ENCODE peak calls at places on chromosomes 2 and 18, in nine cellular contexts. H, D, S, L, Z, K, G, T and W are unnamed samples.

GRCh38 chr2:170467568-170468422 is 247.3 kb upstream of the SP5 start:
- DNase-seq in H (no peak), D (no peak), S (no peak), L (no peak), Z (no peak), K (no peak), G (no peak), T (no peak), W (no peak)

GRCh38 chr18:10353791-10354190 is 100.6 kb upstream of the APCDD1 start:
- DNase-seq in H (no peak), D (no peak), S (no peak), L (no peak), Z (no peak), K (no peak), G (no peak), T (no peak), W (no peak)

GRCh38 chr2:675982-676646 is 1.1 kb downstream of the TMEM18 start:
- DNase-seq in H (peak; percentile 95), D (peak; percentile 56), S (peak; percentile 77), L (no peak), Z (peak; percentile 85), K (no peak), G (peak; percentile 80), T (peak; percentile 21), W (peak; percentile 4)

GRCh38 chr2:74957886-74958276 is 562 bp upstream of the POLE4 start:
- DNase-seq in H (peak; percentile 51), D (no peak), S (no peak), L (no peak), Z (no peak), K (no peak), G (no peak), T (no peak), W (no peak)

GRCh38 chr2:24050041-24050655 is 607 bp downstream of the FKBP1B start:
- DNase-seq in H (no peak), D (no peak), S (no peak), L (peak; percentile 56), Z (peak; percentile 70), K (no peak), G (peak; percentile 65), T (no peak), W (peak; percentile 9)

GRCh38 chr2:38376346-38376682 is 759 bp downstream of the ATL2 start:
- DNase-seq in H (no peak), D (peak; percentile 56), S (no peak), L (peak; percentile 79), Z (no peak), K (peak; percentile 46), G (no peak), T (peak; percentile 26), W (peak; percentile 75)

GRCh38 chr2:241768251-241768711 is 8.3 kb upstream of the GAL3ST2 start:
- DNase-seq in H (no peak), D (no peak), S (peak; percentile 3), L (no peak), Z (peak; percentile 60), K (no peak), G (no peak), T (no peak), W (no peak)

GRCh38 chr2:224816816-224817215 is 100.7 kb upstream of the CCDC195 start:
- DNase-seq in H (no peak), D (no peak), S (no peak), L (no peak), Z (no peak), K (no peak), G (no peak), T (no peak), W (no peak)

GRCh38 chr2:177489719-177490301 is 97.2 kb downstream of the AGPS start:
- DNase-seq in H (peak; percentile 46), D (peak; percentile 15), S (no peak), L (peak; percentile 55), Z (no peak), K (no peak), G (peak; percentile 52), T (no peak), W (no peak)

GRCh38 chr2:69167469-69167822 is 154.5 kb downstream of the ANTXR1 start:
- DNase-seq in H (no peak), D (no peak), S (no peak), L (no peak), Z (no peak), K (no peak), G (no peak), T (no peak), W (no peak)

GRCh38 chr2:17621781-17622180 is 81.3 kb downstream of the VSNL1 start:
- DNase-seq in H (no peak), D (no peak), S (no peak), L (no peak), Z (no peak), K (no peak), G (no peak), T (no peak), W (no peak)

GRCh38 chr2:2791031-2791430 is 460.0 kb upstream of the MYT1L start:
- DNase-seq in H (no peak), D (no peak), S (no peak), L (no peak), Z (no peak), K (no peak), G (no peak), T (no peak), W (no peak)

GRCh38 chr2:25340340-25340886 is 1.3 kb downstream of the DNMT3A start:
- DNase-seq in H (no peak), D (no peak), S (no peak), L (peak; percentile 48), Z (peak; percentile 77), K (no peak), G (peak; percentile 31), T (no peak), W (no peak)

GRCh38 chr2:179277429-179278196 is 13.0 kb upstream of the SESTD1 start:
- DNase-seq in H (no peak), D (no peak), S (no peak), L (no peak), Z (no peak), K (no peak), G (no peak), T (no peak), W (no peak)

GRCh38 chr2:181738074-181738473 is 57.8 kb upstream of the NEUROD1 start:
- DNase-seq in H (peak; percentile 73), D (no peak), S (no peak), L (no peak), Z (no peak), K (no peak), G (peak; percentile 18), T (no peak), W (no peak)

GRCh38 chr18:79800353-79801180 is 2.8 kb downstream of the KCNG2 start:
- DNase-seq in H (no peak), D (no peak), S (no peak), L (no peak), Z (peak; percentile 41), K (no peak), G (no peak), T (no peak), W (no peak)

GRCh38 chr2:172021955-172022354 is 22.2 kb downstream of the METAP1D start:
- DNase-seq in H (no peak), D (no peak), S (no peak), L (peak; percentile 3), Z (no peak), K (no peak), G (peak; percentile 32), T (no peak), W (no peak)

GRCh38 chr2:104521247-104521646 is 332.7 kb upstream of the POU3F3 start:
- DNase-seq in H (peak; percentile 58), D (no peak), S (no peak), L (peak; percentile 7), Z (no peak), K (no peak), G (peak; percentile 67), T (no peak), W (no peak)

GRCh38 chr2:61177727-61178549 is 15.9 kb downstream of the C2orf74 start:
- DNase-seq in H (peak; percentile 78), D (peak; percentile 31), S (peak; percentile 55), L (no peak), Z (no peak), K (peak; percentile 34), G (no peak), T (peak; percentile 26), W (peak; percentile 64)

DNA sequence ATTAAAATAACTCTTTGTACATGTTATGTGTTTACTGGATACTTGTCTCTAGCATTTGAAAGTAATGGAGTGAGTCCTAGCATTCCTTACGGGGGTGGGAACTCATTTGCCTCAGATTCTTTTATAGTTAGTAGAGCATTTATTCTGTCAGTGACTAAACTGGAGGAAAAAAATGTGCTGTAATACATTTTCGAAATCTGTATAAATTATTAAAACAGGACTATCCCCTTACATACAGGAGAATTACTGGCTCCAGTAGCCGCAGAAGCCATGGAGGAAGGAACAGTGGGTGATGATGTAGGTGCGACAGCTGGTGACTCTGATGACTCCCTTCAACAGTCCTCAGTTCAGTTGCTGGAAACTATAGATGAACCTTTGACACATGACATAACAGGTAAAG is 122.4 kb downstream of the BIRC6 start:
- DNase-seq in H (no peak), D (no peak), S (no peak), L (no peak), Z (no peak), K (no peak), G (no peak), T (no peak), W (no peak)
- H3K36me3 ChIP-seq in H (peaks cover 66% of the 10 kb centered on the region), D (no peaks in the 10 kb centered on the region), S (peaks cover 86% of the 10 kb centered on the region), L (peaks cover 53% of the 10 kb centered on the region), Z (no peaks in the 10 kb centered on the region), K (peaks cover 25% of the 10 kb centered on the region), G (peaks cover 15% of the 10 kb centered on the region), T (peaks cover 35% of the 10 kb centered on the region), W (peaks cover 44% of the 10 kb centered on the region)

DNA sequence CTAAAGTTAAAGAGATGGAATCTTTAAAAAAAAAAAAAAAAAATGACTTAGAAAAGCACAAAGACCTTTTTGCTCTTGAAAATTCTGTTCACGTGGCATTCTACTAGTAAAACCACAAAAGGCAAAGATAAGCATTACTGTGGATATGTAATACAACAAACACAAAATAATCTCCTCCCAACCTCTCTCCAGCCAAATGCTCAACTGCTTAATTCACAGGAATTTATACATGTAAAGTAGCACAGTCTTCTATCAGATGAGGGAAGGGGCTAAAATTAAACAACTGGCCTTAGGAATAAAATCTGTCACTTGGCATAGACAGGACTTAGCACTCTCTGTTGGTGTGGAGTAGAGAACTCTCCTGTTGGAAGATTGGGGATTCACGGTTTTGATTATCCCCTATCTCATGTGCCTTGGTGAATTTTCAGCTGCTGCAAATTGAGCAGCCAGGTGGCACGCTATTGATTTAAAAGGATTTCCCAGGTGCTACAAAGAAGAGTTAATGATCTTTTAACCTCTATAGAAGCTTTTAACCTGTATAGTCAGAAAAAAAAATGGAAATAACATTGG is 57.4 kb downstream of the ATIC start:
- DNase-seq in H (no peak), D (no peak), S (no peak), L (no peak), Z (no peak), K (no peak), G (no peak), T (no peak), W (no peak)
- H3K36me3 ChIP-seq in H (peaks cover 23% of the 10 kb centered on the region), D (no peaks in the 10 kb centered on the region), S (no peaks in the 10 kb centered on the region), L (peaks cover 58% of the 10 kb centered on the region), Z (peaks cover 45% of the 10 kb centered on the region), K (no peaks in the 10 kb centered on the region), G (no peaks in the 10 kb centered on the region), T (no peaks in the 10 kb centered on the region), W (no peaks in the 10 kb centered on the region)

GRCh38 chr2:231170058-231170457 is 28.4 kb upstream of the ARMC9 start:
- DNase-seq in H (no peak), D (no peak), S (no peak), L (no peak), Z (no peak), K (no peak), G (no peak), T (no peak), W (no peak)
- H3K36me3 ChIP-seq in H (peaks cover 66% of the 10 kb centered on the region), D (no peaks in the 10 kb centered on the region), S (peaks cover 90% of the 10 kb centered on the region), L (peaks cover 45% of the 10 kb centered on the region), Z (no peaks in the 10 kb centered on the region), K (peaks cover 29% of the 10 kb centered on the region), G (no peaks in the 10 kb centered on the region), T (peaks cover 29% of the 10 kb centered on the region), W (peaks cover 43% of the 10 kb centered on the region)

GRCh38 chr2:70212298-70212948 is 21.6 kb upstream of the C2orf42 start:
- DNase-seq in H (no peak), D (no peak), S (no peak), L (no peak), Z (no peak), K (no peak), G (no peak), T (no peak), W (no peak)
- H3K36me3 ChIP-seq in H (peaks cover 72% of the 10 kb centered on the region), D (no peaks in the 10 kb centered on the region), S (peaks cover 71% of the 10 kb centered on the region), L (peaks cover 67% of the 10 kb centered on the region), Z (no peaks in the 10 kb centered on the region), K (peaks cover 9% of the 10 kb centered on the region), G (peaks cover 31% of the 10 kb centered on the region), T (peaks cover 15% of the 10 kb centered on the region), W (peaks cover 18% of the 10 kb centered on the region)